ENCODE peak calls at places on chromosomes 1 and 21, in seven cellular contexts. Y is CD8-positive, alpha-beta memory T cell; O is AG04449; V is Caki2; M is ELR; E is IMR-90; J is hepatic stellate cell. L is an unnamed sample.

GRCh38 chr1:152977614-152978013 is 6.3 kb upstream of the SPRR1A start:
- DNase-seq in Y (no peak), O (no peak), V (no peak), M (no peak), E (no peak), J (no peak), L (no peak)

GRCh38 chr1:24233684-24234600 is 46.9 kb upstream of the IFNLR1 start:
- DNase-seq in Y (no peak), O (no peak), V (no peak), M (no peak), E (peak), J (no peak), L (no peak)

GRCh38 chr21:43858806-43859648 is 6.0 kb upstream of the AGPAT3 start:
- DNase-seq in Y (no peak), O (no peak), V (no peak), M (no peak), E (no peak), J (no peak), L (no peak)

GRCh38 chr1:243501002-243501401 is 245.2 kb downstream of the SDCCAG8 start:
- DNase-seq in Y (no peak), O (no peak), V (no peak), M (peak), E (peak), J (peak), L (no peak)

GRCh38 chr21:15732290-15732995 is 2.7 kb downstream of the USP25 start:
- DNase-seq in Y (no peak), O (no peak), V (peak), M (peak), E (peak), J (no peak), L (no peak)

GRCh38 chr1:196660912-196661311 is 9.1 kb downstream of the CFH start:
- DNase-seq in Y (no peak), O (no peak), V (peak), M (peak), E (peak), J (peak), L (no peak)

GRCh38 chr1:15700510-15700909 is 16.4 kb downstream of the PLEKHM2 start:
- DNase-seq in Y (no peak), O (no peak), V (no peak), M (no peak), E (peak), J (no peak), L (no peak)

GRCh38 chr1:66704177-66704880 is 47.9 kb upstream of the DYNLT5 start:
- DNase-seq in Y (no peak), O (no peak), V (no peak), M (no peak), E (no peak), J (no peak), L (no peak)

GRCh38 chr1:29312469-29313466 is 76.4 kb downstream of the PTPRU start:
- DNase-seq in Y (no peak), O (no peak), V (no peak), M (no peak), E (no peak), J (no peak), L (no peak)

GRCh38 chr1:102776074-102776473 is 332.2 kb downstream of the COL11A1 start:
- DNase-seq in Y (no peak), O (no peak), V (no peak), M (no peak), E (no peak), J (no peak), L (no peak)

GRCh38 chr1:19606817-19607706 is 37.0 kb upstream of the NBL1 start:
- DNase-seq in Y (peak), O (no peak), V (no peak), M (no peak), E (peak), J (no peak), L (no peak)

GRCh38 chr1:154736840-154737239 is 128.9 kb upstream of the ADAR start:
- DNase-seq in Y (no peak), O (no peak), V (no peak), M (peak), E (peak), J (peak), L (no peak)

GRCh38 chr1:26281971-26282693 is 2.2 kb downstream of the SH3BGRL3 start:
- DNase-seq in Y (no peak), O (no peak), V (no peak), M (no peak), E (peak), J (no peak), L (peak)

GRCh38 chr1:114320586-114320985 is 166.9 kb upstream of the SYT6 start:
- DNase-seq in Y (no peak), O (peak), V (no peak), M (peak), E (peak), J (peak), L (no peak)

GRCh38 chr1:1349256-1350012 is at the start of gene DVL1:
- DNase-seq in Y (peak), O (no peak), V (peak), M (peak), E (peak), J (peak), L (peak)

GRCh38 chr1:27666791-27667254 is 5.2 kb downstream of the IFI6 start:
- DNase-seq in Y (no peak), O (no peak), V (no peak), M (no peak), E (no peak), J (no peak), L (no peak)

GRCh38 chr1:47438321-47439150 is 692 bp downstream of the FOXD2 start:
- DNase-seq in Y (peak), O (no peak), V (no peak), M (no peak), E (no peak), J (no peak), L (no peak)

GRCh38 chr1:187624812-187625542 is 796.2 kb downstream of the PLA2G4A start:
- DNase-seq in Y (no peak), O (no peak), V (no peak), M (peak), E (peak), J (no peak), L (no peak)

GRCh38 chr1:183879477-183879876 is 74.6 kb downstream of the RGL1 start:
- DNase-seq in Y (no peak), O (no peak), V (no peak), M (no peak), E (no peak), J (no peak), L (no peak)

GRCh38 chr1:43274125-43274803 is 4.5 kb downstream of the TMEM125 start:
- DNase-seq in Y (no peak), O (no peak), V (no peak), M (peak), E (peak), J (peak), L (peak)